ENCODE peak calls at places on chromosomes 6 and 20, in six cellular contexts. R is breast epithelium, V is prostate gland, T is upper lobe of left lung, B is sigmoid colon, C is SK-N-SH. W is an unnamed sample.

GRCh38 chr6:19181252-19181651 is 655.9 kb upstream of the ID4 start:
- DNase-seq in T (no peak), C (no peak), R (no peak), B (no peak), V (peak), W (no peak)

GRCh38 chr6:111721677-111722219 is 116.1 kb upstream of the TRAF3IP2 start:
- DNase-seq in T (no peak), B (no peak), V (no peak), C (peak), R (no peak), W (no peak)

GRCh38 chr6:30752164-30752927 is 8.0 kb upstream of the IER3 start:
- DNase-seq in C (peak), T (peak), R (peak), B (peak), V (peak), W (peak)

GRCh38 chr20:3323398-3323797 is 84.1 kb downstream of the DNAAF9 start:
- DNase-seq in C (no peak), V (no peak), R (no peak), T (peak), B (no peak), W (no peak)

GRCh38 chr20:8918145-8918544 is 150.7 kb upstream of the PLCB4 start:
- DNase-seq in V (no peak), B (no peak), C (no peak), T (no peak), R (no peak), W (no peak)

GRCh38 chr6:145147559-145147958 is 587.8 kb downstream of the EPM2A start:
- DNase-seq in T (no peak), R (no peak), V (no peak), B (no peak), C (no peak), W (no peak)

GRCh38 chr20:45316150-45317080 is 8.3 kb upstream of the MATN4 start:
- DNase-seq in T (no peak), R (no peak), V (no peak), C (no peak), B (no peak), W (no peak)

GRCh38 chr6:28383235-28384142 is 16.1 kb downstream of the ZSCAN12 start:
- DNase-seq in T (peak), V (peak), B (peak), R (peak), C (peak), W (peak)

GRCh38 chr20:36262440-36262839 is 26.2 kb downstream of the AAR2 start:
- DNase-seq in V (no peak), C (no peak), T (no peak), R (no peak), B (peak), W (no peak)

GRCh38 chr6:29769336-29769735 is 46.1 kb downstream of the HLA-F start:
- DNase-seq in T (no peak), C (no peak), V (no peak), B (no peak), R (no peak), W (no peak)

GRCh38 chr6:16406966-16407365 is 168.6 kb downstream of the GMPR start:
- DNase-seq in V (no peak), C (no peak), T (no peak), B (no peak), R (no peak), W (no peak)

GRCh38 chr6:1311400-1312192 is at the start of gene FOXQ1:
- DNase-seq in V (peak), T (peak), B (no peak), C (peak), R (no peak), W (peak)

GRCh38 chr6:138004423-138005287 is 102.6 kb downstream of the PERP start:
- DNase-seq in V (no peak), C (no peak), B (no peak), R (no peak), T (no peak), W (no peak)

GRCh38 chr6:136959471-136959891 is 37.4 kb downstream of the SLC35D3 start:
- DNase-seq in T (peak), B (no peak), V (no peak), R (no peak), C (peak), W (no peak)

GRCh38 chr6:148800535-148800934 is 53.7 kb downstream of the UST start:
- DNase-seq in T (no peak), C (no peak), R (no peak), B (no peak), V (no peak), W (no peak)

GRCh38 chr6:37260063-37260843 is 2.3 kb upstream of the TMEM217 start:
- DNase-seq in B (no peak), T (no peak), R (no peak), C (no peak), V (no peak), W (no peak)

GRCh38 chr20:46130534-46130933 is 12.4 kb downstream of the CD40 start:
- DNase-seq in T (no peak), B (peak), R (peak), C (no peak), V (no peak), W (peak)

GRCh38 chr20:25177890-25178321 is 17.6 kb upstream of the ENTPD6 start:
- DNase-seq in T (peak), R (no peak), C (no peak), B (no peak), V (peak), W (no peak)

GRCh38 chr6:150373260-150373701 is 4.5 kb downstream of the IYD start:
- DNase-seq in V (no peak), C (no peak), B (no peak), T (no peak), R (no peak), W (no peak)

GRCh38 chr20:52494244-52494643 is 302.7 kb upstream of the ZFP64 start:
- DNase-seq in B (no peak), R (no peak), C (no peak), V (no peak), T (no peak), W (no peak)

DNA sequence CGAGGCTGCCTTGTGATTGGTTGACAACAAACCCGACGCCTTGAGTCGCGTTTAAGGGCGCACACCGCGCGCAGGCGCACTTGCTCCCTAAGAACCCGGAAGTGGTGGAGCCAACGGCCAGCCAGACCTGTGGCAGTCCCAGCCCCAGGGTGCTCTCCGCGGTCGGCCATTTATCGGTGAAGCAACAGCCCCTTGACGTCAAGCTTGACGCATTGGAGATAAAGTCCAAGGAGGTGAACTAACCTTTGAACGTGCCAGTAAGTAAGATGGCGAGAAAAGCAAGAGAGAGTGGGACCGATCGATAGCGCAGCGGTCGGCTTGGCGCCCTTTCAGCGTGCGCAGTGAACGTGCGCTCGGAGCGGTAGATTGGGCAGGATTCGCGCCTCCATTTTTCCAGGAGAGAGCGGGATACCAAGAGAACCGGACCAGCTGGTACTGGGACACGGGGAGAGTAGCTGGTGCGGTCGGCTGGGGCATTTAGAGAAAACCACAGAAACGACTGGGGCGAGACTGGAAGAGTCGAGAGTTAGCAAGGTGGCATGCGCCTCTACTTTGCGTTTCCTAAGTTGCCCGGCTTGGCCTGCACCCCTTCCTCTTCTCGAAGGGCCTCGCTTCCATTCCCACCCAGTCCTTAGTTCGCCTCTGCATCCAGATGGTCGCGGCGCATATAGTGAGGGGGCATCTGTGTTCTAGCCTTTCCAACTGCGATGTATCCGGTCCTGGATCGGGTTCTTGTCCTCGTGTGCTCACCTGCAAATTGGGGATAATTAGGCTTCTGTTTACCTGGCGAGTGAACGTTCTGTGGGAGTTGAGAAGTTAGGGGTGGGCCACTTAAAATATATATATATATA is at the start of gene CSTF1:
- DNase-seq in R (peak), B (peak), C (peak), T (peak), V (peak), W (peak)
- TF ChIP-seq POLR2AphosphoS5 in R (peak), B (peak), C (peak), T (peak), V (peak), W (peak)

GRCh38 chr6:168937061-168937460 is 316.6 kb downstream of the THBS2 start:
- DNase-seq in V (no peak), R (no peak), B (no peak), T (no peak), C (no peak), W (no peak)

GRCh38 chr6:168941036-168941435 is 312.6 kb downstream of the THBS2 start:
- DNase-seq in T (no peak), B (no peak), V (no peak), R (no peak), C (no peak), W (no peak)

GRCh38 chr6:168938546-168938945 is 315.1 kb downstream of the THBS2 start:
- DNase-seq in B (no peak), T (no peak), C (no peak), R (no peak), V (no peak), W (no peak)

GRCh38 chr6:168939041-168939440 is 314.6 kb downstream of the THBS2 start:
- DNase-seq in R (no peak), C (no peak), T (no peak), B (no peak), V (no peak), W (no peak)

GRCh38 chr6:168939771-168940170 is 313.9 kb downstream of the THBS2 start:
- DNase-seq in V (no peak), B (no peak), T (no peak), R (no peak), C (no peak), W (no peak)
- H3K27ac ChIP-seq in V (no peak), B (peak), T (no peak), R (no peak), C (no peak), W (no peak)

DNA sequence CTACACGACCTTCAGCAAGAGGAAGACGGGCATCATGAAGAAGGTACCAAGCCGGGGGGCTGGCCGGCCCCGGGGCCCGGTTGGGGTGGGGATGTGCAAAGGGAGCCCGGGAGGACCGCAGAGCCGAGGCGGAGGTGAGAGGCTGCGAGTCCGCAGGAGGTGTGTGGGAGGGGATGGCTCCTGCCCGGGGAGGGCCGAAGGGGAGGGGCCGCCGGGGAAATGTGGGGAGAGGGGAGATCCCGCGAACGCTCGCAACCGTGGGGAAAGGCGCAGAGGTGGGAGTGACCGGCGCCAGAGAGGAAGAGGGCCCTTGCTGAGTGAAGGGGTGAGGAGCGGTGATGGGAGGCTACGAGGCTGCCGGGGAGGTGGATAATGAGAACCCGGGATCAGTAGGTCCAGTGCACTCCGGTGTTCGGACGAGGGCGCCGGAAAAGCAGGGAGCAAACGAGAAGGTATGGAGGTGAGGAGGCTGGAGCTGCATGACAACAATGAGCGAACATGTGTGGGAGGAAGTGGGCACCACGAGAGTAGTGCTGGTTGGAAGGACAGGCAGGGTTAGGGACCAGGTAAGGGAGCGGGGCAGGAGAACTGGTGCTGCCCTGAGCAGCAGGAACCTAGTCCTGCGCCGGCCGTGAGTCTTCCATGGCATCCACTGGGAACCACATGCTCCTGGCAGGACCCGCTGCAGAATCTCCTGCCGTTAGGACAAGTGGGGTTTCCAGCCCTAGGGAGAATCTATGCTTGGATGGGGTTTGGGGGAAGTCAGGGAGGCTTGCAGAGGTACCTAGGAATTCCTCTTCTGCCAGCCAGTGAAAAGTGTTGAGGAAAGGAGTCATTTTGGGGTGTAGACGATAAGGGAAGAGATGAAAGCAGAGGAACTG is 1.3 kb downstream of the SRF start:
- DNase-seq in B (peak), V (peak), R (peak), T (peak), C (peak), W (peak)
- TF ChIP-seq POLR2AphosphoS5 in B (no peak), V (peak), R (peak), T (no peak), C (no peak), W (peak)

GRCh38 chr6:90296346-90297123 is at the start of gene BACH2:
- DNase-seq in V (peak), R (peak), B (peak), T (peak), C (peak), W (peak)

GRCh38 chr6:90295854-90296345 is 743 bp downstream of the BACH2 start:
- DNase-seq in B (peak), C (peak), V (peak), R (peak), T (peak), W (peak)

GRCh38 chr6:90294614-90294988 is 2.0 kb downstream of the BACH2 start:
- DNase-seq in C (peak), B (no peak), V (no peak), T (no peak), R (no peak), W (peak)

GRCh38 chr6:90294008-90294511 is 2.6 kb downstream of the BACH2 start:
- DNase-seq in V (no peak), B (no peak), C (no peak), T (no peak), R (no peak), W (no peak)

GRCh38 chr6:90294989-90295853 is 1.4 kb downstream of the BACH2 start:
- DNase-seq in C (peak), T (peak), R (no peak), B (peak), V (peak), W (peak)
- H3K27ac ChIP-seq in C (peak), T (peak), R (peak), B (peak), V (peak), W (peak)

GRCh38 chr20:33710681-33711445 is 9.2 kb downstream of the PXMP4 start:
- DNase-seq in R (no peak), T (no peak), B (no peak), V (no peak), C (no peak), W (no peak)

GRCh38 chr20:33707668-33708067 is 12.4 kb downstream of the PXMP4 start:
- DNase-seq in B (no peak), T (no peak), R (no peak), C (no peak), V (no peak), W (no peak)

GRCh38 chr20:33709905-33710541 is 10.1 kb downstream of the PXMP4 start:
- DNase-seq in V (no peak), C (no peak), R (no peak), B (no peak), T (peak), W (no peak)

GRCh38 chr20:33711446-33711738 is 8.7 kb downstream of the PXMP4 start:
- DNase-seq in B (no peak), C (no peak), T (no peak), V (no peak), R (no peak), W (no peak)

GRCh38 chr20:33709398-33709797 is 10.7 kb downstream of the PXMP4 start:
- DNase-seq in B (no peak), T (no peak), V (no peak), R (no peak), C (no peak), W (no peak)
- TF ChIP-seq POLR2AphosphoS5 in B (no peak), T (no peak), V (no peak), R (no peak), C (no peak), W (no peak)

DNA sequence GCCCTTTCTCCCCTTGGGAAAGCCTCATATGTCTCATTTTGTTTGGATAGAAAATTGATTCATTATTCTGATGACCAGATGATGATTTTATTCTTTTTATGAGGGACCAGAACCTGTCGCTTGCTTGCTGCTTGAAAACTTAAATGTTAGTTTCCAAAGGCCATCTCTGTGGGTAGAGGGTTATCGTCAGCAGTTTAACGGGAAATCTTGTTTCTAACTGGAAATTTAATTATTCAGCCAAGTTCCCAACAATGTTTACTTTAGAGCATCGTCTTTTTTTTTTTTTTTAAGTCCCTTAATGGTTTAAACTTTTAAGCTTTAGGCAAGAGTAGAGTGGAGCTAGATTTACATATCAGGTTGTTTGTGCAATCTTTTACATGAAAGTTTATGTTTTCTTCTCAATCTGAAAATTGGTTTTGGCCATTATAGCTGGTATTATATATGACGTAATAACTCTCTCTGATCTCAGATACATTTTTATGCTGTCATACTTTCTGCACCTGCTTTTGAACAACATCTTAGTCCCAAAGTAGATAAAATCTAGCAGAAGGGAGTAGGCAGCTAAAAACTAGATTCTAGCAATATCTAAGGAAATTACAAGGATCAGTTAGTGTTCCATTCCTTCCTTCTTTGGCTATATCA is 93.9 kb downstream of the FOXO3 start:
- DNase-seq in B (no peak), R (no peak), V (no peak), T (no peak), C (no peak), W (no peak)
- H3K27ac ChIP-seq in B (peak), R (peak), V (peak), T (peak), C (peak), W (peak)

GRCh38 chr6:12009180-12009748 is 2.8 kb upstream of the HIVEP1 start:
- DNase-seq in T (no peak), B (no peak), V (no peak), C (no peak), R (no peak), W (no peak)

GRCh38 chr6:12007915-12008286 is 4.2 kb upstream of the HIVEP1 start:
- DNase-seq in C (no peak), R (no peak), B (no peak), V (no peak), T (no peak), W (no peak)

GRCh38 chr6:12010635-12011275 is 1.4 kb upstream of the HIVEP1 start:
- DNase-seq in C (peak), B (peak), V (peak), T (peak), R (peak), W (peak)

GRCh38 chr6:12009904-12010634 is 2.0 kb upstream of the HIVEP1 start:
- DNase-seq in B (no peak), T (no peak), C (no peak), R (no peak), V (no peak), W (no peak)

GRCh38 chr6:12008366-12009179 is 3.5 kb upstream of the HIVEP1 start:
- DNase-seq in T (peak), V (peak), B (peak), R (peak), C (peak), W (peak)
- TF ChIP-seq POLR2AphosphoS5 in T (peak), V (peak), B (no peak), R (peak), C (peak), W (peak)

GRCh38 chr6:128491643-128492206 is 28.7 kb downstream of the PTPRK start:
- DNase-seq in T (no peak), R (no peak), B (no peak), V (peak), C (no peak), W (no peak)
- H3K27ac ChIP-seq in T (peak), R (peak), B (peak), V (peak), C (no peak), W (peak)

W was measured in spleen.